ENCODE peak calls at places on chromosomes 6 and 20, in five cellular contexts. One of them, this sample, is unnamed.

GRCh38 chr6:169832247-169832948 is 81.0 kb downstream of the ERMARD start:
- DNase-seq in adrenal gland: peak; percentile 16
- DNase-seq in spleen: peak; percentile 31
- DNase-seq in IMR-90: peak; percentile 4
- DNase-seq in A549: no peak
- DNase-seq in this sample: no peak

GRCh38 chr20:50305636-50306477 is 115.2 kb downstream of the CEBPB start:
- DNase-seq in adrenal gland: peak; percentile 86
- DNase-seq in spleen: peak; percentile 69
- DNase-seq in IMR-90: no peak
- DNase-seq in A549: peak; percentile 49
- DNase-seq in this sample: peak; percentile 92

GRCh38 chr6:147022041-147022440 is 182.2 kb upstream of the STXBP5 start:
- DNase-seq in adrenal gland: no peak
- DNase-seq in spleen: no peak
- DNase-seq in IMR-90: peak; percentile 48
- DNase-seq in A549: no peak
- DNase-seq in this sample: no peak

GRCh38 chr6:3159805-3160781 is 2.7 kb upstream of the TUBB2A start:
- DNase-seq in adrenal gland: peak; percentile 48
- DNase-seq in spleen: peak; percentile 79
- DNase-seq in IMR-90: no peak
- DNase-seq in A549: no peak
- DNase-seq in this sample: no peak

GRCh38 chr20:55160996-55161395 is 685.6 kb downstream of the DOK5 start:
- DNase-seq in adrenal gland: no peak
- DNase-seq in spleen: no peak
- DNase-seq in IMR-90: no peak
- DNase-seq in A549: no peak
- DNase-seq in this sample: no peak

GRCh38 chr6:147614501-147614900 is 106.0 kb downstream of the SAMD5 start:
- DNase-seq in adrenal gland: no peak
- DNase-seq in spleen: no peak
- DNase-seq in IMR-90: peak; percentile 43
- DNase-seq in A549: no peak
- DNase-seq in this sample: no peak

GRCh38 chr6:150016324-150017185 is 8.8 kb downstream of the RAET1L start:
- DNase-seq in adrenal gland: peak; percentile 79
- DNase-seq in spleen: peak; percentile 71
- DNase-seq in IMR-90: peak; percentile 61
- DNase-seq in A549: peak; percentile 53
- DNase-seq in this sample: no peak

GRCh38 chr6:168377481-168377850 is 57.9 kb upstream of the DACT2 start:
- DNase-seq in adrenal gland: peak; percentile 25
- DNase-seq in spleen: peak; percentile 69
- DNase-seq in IMR-90: no peak
- DNase-seq in A549: no peak
- DNase-seq in this sample: no peak

GRCh38 chr20:23442436-23442835 is 3.0 kb downstream of the CSTL1 start:
- DNase-seq in adrenal gland: no peak
- DNase-seq in spleen: peak; percentile 61
- DNase-seq in IMR-90: no peak
- DNase-seq in A549: no peak
- DNase-seq in this sample: no peak

GRCh38 chr6:39791850-39792500 is at the start of gene DAAM2:
- DNase-seq in adrenal gland: peak; percentile 58
- DNase-seq in spleen: peak; percentile 80
- DNase-seq in IMR-90: peak; percentile 41
- DNase-seq in A549: no peak
- DNase-seq in this sample: peak; percentile 67

GRCh38 chr6:79824231-79824630 is 123.1 kb downstream of the ELOVL4 start:
- DNase-seq in adrenal gland: no peak
- DNase-seq in spleen: no peak
- DNase-seq in IMR-90: no peak
- DNase-seq in A549: no peak
- DNase-seq in this sample: no peak

GRCh38 chr20:39716796-39717341 is 754.7 kb downstream of the DHX35 start:
- DNase-seq in adrenal gland: no peak
- DNase-seq in spleen: no peak
- DNase-seq in IMR-90: no peak
- DNase-seq in A549: no peak
- DNase-seq in this sample: no peak

GRCh38 chr20:17844133-17844429 is 124.5 kb downstream of the SNX5 start:
- DNase-seq in adrenal gland: no peak
- DNase-seq in spleen: no peak
- DNase-seq in IMR-90: no peak
- DNase-seq in A549: no peak
- DNase-seq in this sample: no peak

GRCh38 chr20:10434467-10434831 is 427 bp upstream of the MKKS start:
- DNase-seq in adrenal gland: peak; percentile 97
- DNase-seq in spleen: peak; percentile 91
- DNase-seq in IMR-90: peak; percentile 99
- DNase-seq in A549: peak; percentile 96
- DNase-seq in this sample: peak; percentile 87

GRCh38 chr20:13799040-13799439 is 14.2 kb downstream of the NDUFAF5 start:
- DNase-seq in adrenal gland: no peak
- DNase-seq in spleen: no peak
- DNase-seq in IMR-90: no peak
- DNase-seq in A549: no peak
- DNase-seq in this sample: no peak

GRCh38 chr6:26019261-26019845 is 56.8 kb downstream of the TRIM38 start:
- DNase-seq in adrenal gland: no peak
- DNase-seq in spleen: no peak
- DNase-seq in IMR-90: no peak
- DNase-seq in A549: no peak
- DNase-seq in this sample: no peak

GRCh38 chr6:42028234-42029061 is 21.9 kb upstream of the TAF8 start:
- DNase-seq in adrenal gland: peak; percentile 66
- DNase-seq in spleen: peak; percentile 84
- DNase-seq in IMR-90: peak; percentile 86
- DNase-seq in A549: peak; percentile 62
- DNase-seq in this sample: no peak

GRCh38 chr6:42140051-42140450 is 2.4 kb downstream of the C6orf132 start:
- DNase-seq in adrenal gland: no peak
- DNase-seq in spleen: peak; percentile 78
- DNase-seq in IMR-90: no peak
- DNase-seq in A549: peak; percentile 46
- DNase-seq in this sample: no peak

GRCh38 chr6:39812853-39813533 is 20.8 kb downstream of the DAAM2 start:
- DNase-seq in adrenal gland: no peak
- DNase-seq in spleen: no peak
- DNase-seq in IMR-90: peak; percentile 68
- DNase-seq in A549: no peak
- DNase-seq in this sample: no peak

GRCh38 chr20:5835234-5835845 is 85.1 kb downstream of the SHLD1 start:
- DNase-seq in adrenal gland: peak; percentile 79
- DNase-seq in spleen: no peak
- DNase-seq in IMR-90: peak; percentile 62
- DNase-seq in A549: peak; percentile 38
- DNase-seq in this sample: no peak

GRCh38 chr6:104591573-104592334 is 268.0 kb downstream of the HACE1 start:
- DNase-seq in adrenal gland: no peak
- DNase-seq in spleen: no peak
- DNase-seq in IMR-90: no peak
- DNase-seq in A549: no peak
- DNase-seq in this sample: no peak

GRCh38 chr6:797479-798077 is 104.6 kb upstream of the EXOC2 start:
- DNase-seq in adrenal gland: peak; percentile 62
- DNase-seq in spleen: no peak
- DNase-seq in IMR-90: peak; percentile 67
- DNase-seq in A549: peak; percentile 7
- DNase-seq in this sample: no peak

GRCh38 chr6:31901415-31901952 is 402 bp downstream of the ZBTB12 start:
- DNase-seq in adrenal gland: peak; percentile 82
- DNase-seq in spleen: peak; percentile 91
- DNase-seq in IMR-90: peak; percentile 41
- DNase-seq in A549: peak; percentile 31
- DNase-seq in this sample: peak; percentile 75

GRCh38 chr20:21901470-21902275 is 196.2 kb downstream of the PAX1 start:
- DNase-seq in adrenal gland: peak; percentile 39
- DNase-seq in spleen: no peak
- DNase-seq in IMR-90: no peak
- DNase-seq in A549: no peak
- DNase-seq in this sample: peak; percentile 46

GRCh38 chr20:46784450-46785127 is 75.1 kb downstream of the SLC2A10 start:
- DNase-seq in adrenal gland: no peak
- DNase-seq in spleen: no peak
- DNase-seq in IMR-90: peak; percentile 63
- DNase-seq in A549: no peak
- DNase-seq in this sample: no peak

GRCh38 chr6:132011582-132011981 is 60.4 kb upstream of the CCN2 start:
- DNase-seq in adrenal gland: no peak
- DNase-seq in spleen: no peak
- DNase-seq in IMR-90: no peak
- DNase-seq in A549: no peak
- DNase-seq in this sample: no peak

GRCh38 chr6:5672581-5673011 is 334.1 kb downstream of the NRN1 start:
- DNase-seq in adrenal gland: peak; percentile 67
- DNase-seq in spleen: no peak
- DNase-seq in IMR-90: peak; percentile 90
- DNase-seq in A549: peak; percentile 6
- DNase-seq in this sample: no peak

GRCh38 chr20:24395151-24395550 is 74.3 kb upstream of the SYNDIG1 start:
- DNase-seq in adrenal gland: no peak
- DNase-seq in spleen: no peak
- DNase-seq in IMR-90: no peak
- DNase-seq in A549: no peak
- DNase-seq in this sample: no peak

GRCh38 chr6:145502417-145502816 is 232.9 kb downstream of the EPM2A start:
- DNase-seq in adrenal gland: no peak
- DNase-seq in spleen: no peak
- DNase-seq in IMR-90: no peak
- DNase-seq in A549: no peak
- DNase-seq in this sample: no peak

GRCh38 chr20:34621036-34621343 is 55.9 kb downstream of the PIGU start:
- DNase-seq in adrenal gland: no peak
- DNase-seq in spleen: no peak
- DNase-seq in IMR-90: no peak
- DNase-seq in A549: no peak
- DNase-seq in this sample: no peak

GRCh38 chr20:34618676-34619075 is 58.2 kb downstream of the PIGU start:
- DNase-seq in adrenal gland: no peak
- DNase-seq in spleen: no peak
- DNase-seq in IMR-90: no peak
- DNase-seq in A549: no peak
- DNase-seq in this sample: no peak

DNA sequence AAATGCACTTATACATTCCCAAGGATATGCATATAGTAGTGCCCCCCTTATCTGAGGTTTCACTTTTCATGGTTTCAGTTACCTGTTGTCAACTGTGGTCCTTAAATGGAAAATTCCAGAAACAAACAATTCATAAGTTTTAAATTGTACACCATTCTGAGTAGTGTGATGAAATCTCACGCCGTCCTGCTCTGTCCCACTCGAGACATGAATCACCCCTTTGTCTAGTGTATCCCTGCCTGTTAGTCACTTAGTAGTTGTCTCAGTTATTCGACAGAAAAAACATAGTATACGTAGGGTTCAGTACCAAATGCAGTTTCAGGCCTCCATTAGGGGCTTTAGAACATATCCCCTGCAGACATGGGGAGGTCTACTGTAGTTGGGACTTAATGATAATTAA is 57.0 kb downstream of the MAP1LC3A start:
- DNase-seq in adrenal gland: no peak
- DNase-seq in spleen: no peak
- DNase-seq in IMR-90: peak; percentile 49
- DNase-seq in A549: no peak
- DNase-seq in this sample: no peak
- H3K4me3 ChIP-seq in adrenal gland: no peak overlapping the region
- H3K4me3 ChIP-seq in spleen: no peak overlapping the region
- H3K4me3 ChIP-seq in IMR-90: no peak overlapping the region
- H3K4me3 ChIP-seq in A549: no peak overlapping the region
- H3K4me3 ChIP-seq in this sample: no peak overlapping the region

GRCh38 chr6:136289579-136290405 is at the start of gene BCLAF1:
- DNase-seq in adrenal gland: peak; percentile 100
- DNase-seq in spleen: peak; percentile 100
- DNase-seq in IMR-90: peak; percentile 99
- DNase-seq in A549: peak; percentile 76
- DNase-seq in this sample: peak; percentile 100
- H3K4me1 ChIP-seq in adrenal gland: peaks cover 27% of the 10 kb centered on the region
- H3K4me1 ChIP-seq in spleen: peaks cover 56% of the 10 kb centered on the region
- H3K4me1 ChIP-seq in IMR-90: peaks cover 5% of the 10 kb centered on the region
- H3K4me1 ChIP-seq in A549: peaks cover 22% of the 10 kb centered on the region
- H3K4me1 ChIP-seq in this sample: peaks cover 11% of the 10 kb centered on the region

GRCh38 chr6:89481695-89482094 is 48.7 kb downstream of the ANKRD6 start:
- DNase-seq in adrenal gland: no peak
- DNase-seq in spleen: no peak
- DNase-seq in IMR-90: no peak
- DNase-seq in A549: no peak
- DNase-seq in this sample: no peak
- TF ChIP-seq POLR2A in adrenal gland: no peak
- TF ChIP-seq POLR2A in spleen: no peak
- TF ChIP-seq POLR2A in IMR-90: no peak
- TF ChIP-seq POLR2A in A549: no peak
- TF ChIP-seq POLR2A in this sample: no peak

DNA sequence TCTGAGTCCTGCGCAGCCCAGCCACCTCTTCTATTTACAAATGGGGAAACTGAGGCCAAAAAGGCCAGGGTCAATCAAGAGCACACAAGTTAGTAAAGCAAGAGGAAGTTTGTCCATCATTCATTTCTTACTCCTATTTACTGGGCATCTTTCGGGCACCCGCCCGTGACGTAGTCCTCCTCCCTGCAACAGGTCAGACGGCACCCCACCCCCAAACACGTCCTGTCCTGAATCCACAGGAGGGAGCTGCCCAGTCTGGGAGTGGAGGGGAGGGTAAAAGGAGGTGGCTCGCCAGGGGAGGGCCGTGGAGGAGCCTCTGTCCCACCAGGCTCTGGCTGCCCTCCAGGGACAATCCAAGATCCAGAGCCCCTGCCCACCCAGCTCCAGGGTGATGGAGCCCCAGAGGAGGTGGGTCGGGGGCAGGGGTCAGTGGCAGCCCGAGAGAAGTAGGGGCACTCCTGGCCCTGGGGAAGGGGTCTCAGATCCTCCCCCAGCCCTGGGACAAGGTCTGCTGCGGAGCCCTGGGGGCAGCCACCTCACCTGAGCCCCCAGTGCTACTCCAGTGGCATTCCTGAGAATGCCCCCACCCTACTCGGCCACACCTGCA is 2.5 kb upstream of the LAMA5 start:
- DNase-seq in adrenal gland: no peak
- DNase-seq in spleen: no peak
- DNase-seq in IMR-90: no peak
- DNase-seq in A549: no peak
- DNase-seq in this sample: no peak
- H3K4me3 ChIP-seq in adrenal gland: no peak overlapping the region
- H3K4me3 ChIP-seq in spleen: no peak overlapping the region
- H3K4me3 ChIP-seq in IMR-90: no peak overlapping the region
- H3K4me3 ChIP-seq in A549: peak overlapping the region; percentile 100
- H3K4me3 ChIP-seq in this sample: peak overlapping the region; percentile 38